ENCODE peak calls at places on chromosomes 3 and 15, in five cellular contexts. D, E, C, L and R are unnamed samples.

GRCh38 chr3:152281032-152281713 is 12.4 kb downstream of the MBNL1 start:
- DNase-seq in D (no peak), E (no peak), C (peak), L (peak), R (no peak)

GRCh38 chr3:8500208-8500961 is 1.2 kb upstream of the LMCD1 start:
- DNase-seq in D (no peak), E (no peak), C (no peak), L (peak), R (peak)

GRCh38 chr3:33125840-33126239 is 12.0 kb downstream of the CRTAP start:
- DNase-seq in D (no peak), E (no peak), C (no peak), L (no peak), R (no peak)

GRCh38 chr3:46693038-46693896 is at the start of gene ALS2CL:
- DNase-seq in D (no peak), E (peak), C (peak), L (peak), R (peak)

GRCh38 chr3:58471025-58471887 is 20.6 kb upstream of the KCTD6 start:
- DNase-seq in D (no peak), E (no peak), C (peak), L (peak), R (peak)

GRCh38 chr3:14766428-14767244 is 52.1 kb upstream of the FGD5 start:
- DNase-seq in D (no peak), E (no peak), C (no peak), L (no peak), R (no peak)

GRCh38 chr15:94225616-94226015 is 5.7 kb upstream of the MCTP2 start:
- DNase-seq in D (no peak), E (no peak), C (no peak), L (no peak), R (no peak)

GRCh38 chr15:29571728-29572454 is 250.4 kb downstream of the TJP1 start:
- DNase-seq in D (no peak), E (no peak), C (no peak), L (no peak), R (peak)

GRCh38 chr15:88257311-88257901 is 867 bp upstream of the NTRK3 start:
- DNase-seq in D (no peak), E (no peak), C (peak), L (no peak), R (no peak)

GRCh38 chr3:101362408-101362807 is 42.0 kb upstream of the IMPG2 start:
- DNase-seq in D (no peak), E (no peak), C (no peak), L (no peak), R (no peak)

GRCh38 chr3:169085827-169086226 is 577.7 kb downstream of the MECOM start:
- DNase-seq in D (no peak), E (no peak), C (no peak), L (peak), R (peak)

GRCh38 chr15:63178034-63178433 is 11.4 kb upstream of the RAB8B start:
- DNase-seq in D (no peak), E (no peak), C (no peak), L (no peak), R (no peak)

GRCh38 chr3:14273886-14274517 is 95.4 kb downstream of the LSM3 start:
- DNase-seq in D (no peak), E (no peak), C (no peak), L (peak), R (peak)

GRCh38 chr3:127459891-127460290 is 130.6 kb downstream of the TPRA1 start:
- DNase-seq in D (no peak), E (no peak), C (no peak), L (no peak), R (no peak)

GRCh38 chr3:98343647-98344507 is 9.8 kb upstream of the OR5K4 start:
- DNase-seq in D (peak), E (peak), C (peak), L (peak), R (peak)

GRCh38 chr3:168807426-168807825 is 711.7 kb upstream of the GOLIM4 start:
- DNase-seq in D (no peak), E (no peak), C (no peak), L (no peak), R (no peak)

GRCh38 chr3:161132391-161132790 is 27.2 kb upstream of the B3GALNT1 start:
- DNase-seq in D (no peak), E (no peak), C (no peak), L (no peak), R (no peak)

GRCh38 chr3:112005091-112005672 is 6.5 kb downstream of the TAGLN3 start:
- DNase-seq in D (no peak), E (no peak), C (no peak), L (peak), R (peak)

GRCh38 chr3:129314757-129315385 is 36.2 kb downstream of the HMCES start:
- DNase-seq in D (peak), E (peak), C (peak), L (peak), R (peak)

GRCh38 chr3:149752051-149752787 is at the start of gene COMMD2:
- DNase-seq in D (peak), E (peak), C (peak), L (peak), R (peak)

GRCh38 chr3:46370784-46371183 is at the start of gene CCR5:
- DNase-seq in D (no peak), E (no peak), C (peak), L (no peak), R (no peak)

GRCh38 chr3:111076732-111077131 is 5.1 kb downstream of the NECTIN3 start:
- DNase-seq in D (no peak), E (no peak), C (no peak), L (no peak), R (no peak)

GRCh38 chr3:98886525-98886924 is 15.0 kb downstream of the DCBLD2 start:
- DNase-seq in D (no peak), E (no peak), C (no peak), L (peak), R (no peak)

GRCh38 chr3:194404365-194405140 is 5.5 kb upstream of the GP5 start:
- DNase-seq in D (peak), E (peak), C (peak), L (peak), R (peak)

GRCh38 chr15:74787251-74788041 is 5.6 kb downstream of the CSK start:
- DNase-seq in D (peak), E (peak), C (peak), L (peak), R (no peak)

GRCh38 chr3:196138464-196138863 is 56.6 kb upstream of the TFRC start:
- DNase-seq in D (no peak), E (no peak), C (no peak), L (no peak), R (no peak)

GRCh38 chr3:124772081-124772831 is 42.0 kb downstream of the UMPS start:
- DNase-seq in D (peak), E (no peak), C (no peak), L (peak), R (peak)

GRCh38 chr3:148710665-148711064 is 13.0 kb downstream of the AGTR1 start:
- DNase-seq in D (no peak), E (no peak), C (no peak), L (no peak), R (no peak)

GRCh38 chr3:171801738-171802600 is 8.3 kb downstream of the PLD1 start:
- DNase-seq in D (no peak), E (no peak), C (no peak), L (peak), R (peak)

GRCh38 chr3:57893156-57893555 is 115.1 kb upstream of the FLNB start:
- DNase-seq in D (no peak), E (no peak), C (no peak), L (no peak), R (no peak)

GRCh38 chr3:99683465-99683864 is 45.1 kb downstream of the COL8A1 start:
- DNase-seq in D (no peak), E (no peak), C (no peak), L (no peak), R (peak)

GRCh38 chr3:16441306-16441898 is 72.1 kb downstream of the RFTN1 start:
- DNase-seq in D (no peak), E (no peak), C (no peak), L (no peak), R (peak)

GRCh38 chr15:66483131-66483566 is 14.4 kb downstream of the SNAPC5 start:
- DNase-seq in D (no peak), E (no peak), C (no peak), L (peak), R (peak)

GRCh38 chr3:138381950-138382715 is 33.8 kb downstream of the MRAS start:
- DNase-seq in D (no peak), E (no peak), C (no peak), L (peak), R (peak)

GRCh38 chr15:56524915-56525314 is 60.0 kb upstream of the MNS1 start:
- DNase-seq in D (peak), E (no peak), C (no peak), L (peak), R (peak)